ENCODE peak calls at places on chromosomes 5 and 9, in four cellular contexts. One of them, this sample, is unnamed.

GRCh38 chr5:6228257-6229250 is 149.8 kb downstream of the MED10 start:
- DNase-seq in IMR-90: no peak
- DNase-seq in mesendoderm: no peak
- DNase-seq in H9: no peak
- DNase-seq in this sample: no peak

GRCh38 chr5:102713682-102714231 is 41.3 kb upstream of the PAM start:
- DNase-seq in IMR-90: no peak
- DNase-seq in mesendoderm: no peak
- DNase-seq in H9: no peak
- DNase-seq in this sample: no peak

GRCh38 chr5:74415695-74416102 is 224.8 kb downstream of the ENC1 start:
- DNase-seq in H9: no peak
- DNase-seq in IMR-90: no peak
- DNase-seq in mesendoderm: no peak
- DNase-seq in this sample: no peak

GRCh38 chr9:20315672-20316071 is 306.6 kb downstream of the MLLT3 start:
- DNase-seq in mesendoderm: no peak
- DNase-seq in H9: no peak
- DNase-seq in IMR-90: peak; percentile 91
- DNase-seq in this sample: no peak

GRCh38 chr5:21397693-21398092 is 1409.7 kb upstream of the CDH18 start:
- DNase-seq in mesendoderm: no peak
- DNase-seq in H9: no peak
- DNase-seq in IMR-90: no peak
- DNase-seq in this sample: no peak

GRCh38 chr9:110742741-110743371 is 74.3 kb downstream of the MUSK start:
- DNase-seq in IMR-90: peak; percentile 93
- DNase-seq in mesendoderm: peak; percentile 52
- DNase-seq in H9: no peak
- DNase-seq in this sample: no peak

GRCh38 chr5:113166710-113167366 is 190.2 kb downstream of the DCP2 start:
- DNase-seq in mesendoderm: no peak
- DNase-seq in IMR-90: peak; percentile 89
- DNase-seq in H9: no peak
- DNase-seq in this sample: peak; percentile 59

GRCh38 chr5:131163315-131164119 is 1.5 kb downstream of the HINT1 start:
- DNase-seq in mesendoderm: peak; percentile 16
- DNase-seq in H9: no peak
- DNase-seq in IMR-90: peak; percentile 45
- DNase-seq in this sample: peak; percentile 4

GRCh38 chr5:31786001-31786757 is 147.2 kb downstream of the PDZD2 start:
- DNase-seq in IMR-90: no peak
- DNase-seq in H9: no peak
- DNase-seq in mesendoderm: no peak
- DNase-seq in this sample: no peak

GRCh38 chr5:69364414-69364813 is 4.9 kb downstream of the AK6 start:
- DNase-seq in IMR-90: peak; percentile 7
- DNase-seq in mesendoderm: peak; percentile 23
- DNase-seq in H9: no peak
- DNase-seq in this sample: peak; percentile 51

GRCh38 chr9:8816361-8816760 is 1016.8 kb upstream of the DMAC1 start:
- DNase-seq in H9: no peak
- DNase-seq in mesendoderm: peak; percentile 93
- DNase-seq in IMR-90: no peak
- DNase-seq in this sample: no peak

GRCh38 chr5:4191703-4192102 is 596.1 kb downstream of the IRX1 start:
- DNase-seq in IMR-90: no peak
- DNase-seq in H9: peak; percentile 41
- DNase-seq in mesendoderm: peak; percentile 13
- DNase-seq in this sample: no peak

GRCh38 chr9:100292414-100292813 is 60.3 kb downstream of the TEX10 start:
- DNase-seq in mesendoderm: no peak
- DNase-seq in IMR-90: no peak
- DNase-seq in H9: no peak
- DNase-seq in this sample: no peak

GRCh38 chr9:27125030-27125429 is 16.0 kb downstream of the TEK start:
- DNase-seq in mesendoderm: no peak
- DNase-seq in H9: no peak
- DNase-seq in IMR-90: peak; percentile 99
- DNase-seq in this sample: peak; percentile 2

GRCh38 chr5:56047448-56047847 is 52.7 kb upstream of the IL6ST start:
- DNase-seq in mesendoderm: no peak
- DNase-seq in IMR-90: no peak
- DNase-seq in H9: no peak
- DNase-seq in this sample: no peak

GRCh38 chr9:136059851-136060670 is 35.0 kb downstream of the NACC2 start:
- DNase-seq in mesendoderm: no peak
- DNase-seq in IMR-90: peak; percentile 62
- DNase-seq in H9: no peak
- DNase-seq in this sample: no peak

GRCh38 chr5:123512631-123513461 is 869 bp downstream of the CSNK1G3 start:
- DNase-seq in IMR-90: peak; percentile 30
- DNase-seq in mesendoderm: peak; percentile 58
- DNase-seq in H9: peak; percentile 32
- DNase-seq in this sample: peak; percentile 42

GRCh38 chr5:132464155-132464939 is 26.2 kb downstream of the IRF1 start:
- DNase-seq in H9: no peak
- DNase-seq in IMR-90: no peak
- DNase-seq in mesendoderm: peak; percentile 36
- DNase-seq in this sample: no peak

GRCh38 chr5:36908544-36909260 is 32.1 kb downstream of the NIPBL start:
- DNase-seq in H9: no peak
- DNase-seq in IMR-90: no peak
- DNase-seq in mesendoderm: no peak
- DNase-seq in this sample: no peak

GRCh38 chr9:74277532-74277931 is 219.6 kb upstream of the RORB start:
- DNase-seq in H9: no peak
- DNase-seq in IMR-90: no peak
- DNase-seq in mesendoderm: no peak
- DNase-seq in this sample: no peak

GRCh38 chr5:45795458-45795857 is 99.3 kb upstream of the HCN1 start:
- DNase-seq in H9: no peak
- DNase-seq in IMR-90: no peak
- DNase-seq in mesendoderm: peak; percentile 23
- DNase-seq in this sample: no peak

GRCh38 chr5:8839361-8840055 is 706.4 kb downstream of the SEMA5A start:
- DNase-seq in mesendoderm: no peak
- DNase-seq in H9: no peak
- DNase-seq in IMR-90: no peak
- DNase-seq in this sample: no peak

GRCh38 chr5:160537940-160538339 is 116.3 kb downstream of the PTTG1 start:
- DNase-seq in H9: no peak
- DNase-seq in IMR-90: no peak
- DNase-seq in mesendoderm: no peak
- DNase-seq in this sample: no peak

GRCh38 chr5:181059297-181060230 is 19.5 kb downstream of the BTNL9 start:
- DNase-seq in H9: peak; percentile 51
- DNase-seq in IMR-90: no peak
- DNase-seq in mesendoderm: peak; percentile 26
- DNase-seq in this sample: no peak

GRCh38 chr5:143134269-143134668 is 269.2 kb downstream of the NR3C1 start:
- DNase-seq in H9: no peak
- DNase-seq in mesendoderm: no peak
- DNase-seq in IMR-90: peak; percentile 44
- DNase-seq in this sample: no peak

GRCh38 chr5:143132739-143133138 is 270.7 kb downstream of the NR3C1 start:
- DNase-seq in H9: no peak
- DNase-seq in mesendoderm: no peak
- DNase-seq in IMR-90: no peak
- DNase-seq in this sample: no peak

GRCh38 chr5:143134900-143135299 is 268.6 kb downstream of the NR3C1 start:
- DNase-seq in H9: no peak
- DNase-seq in IMR-90: peak; percentile 59
- DNase-seq in mesendoderm: no peak
- DNase-seq in this sample: no peak

GRCh38 chr5:143131983-143132382 is 271.5 kb downstream of the NR3C1 start:
- DNase-seq in IMR-90: no peak
- DNase-seq in mesendoderm: no peak
- DNase-seq in H9: no peak
- DNase-seq in this sample: no peak

GRCh38 chr5:143133721-143134120 is 269.8 kb downstream of the NR3C1 start:
- DNase-seq in mesendoderm: no peak
- DNase-seq in H9: no peak
- DNase-seq in IMR-90: no peak
- DNase-seq in this sample: no peak
- H2BK5ac ChIP-seq in mesendoderm: no peak overlapping the region
- H2BK5ac ChIP-seq in H9: no peak overlapping the region
- H2BK5ac ChIP-seq in IMR-90: no peak overlapping the region
- H2BK5ac ChIP-seq in this sample: no peak overlapping the region

GRCh38 chr9:133377721-133378216 is 1.6 kb downstream of the STKLD1 start:
- DNase-seq in mesendoderm: no peak
- DNase-seq in H9: no peak
- DNase-seq in IMR-90: peak; percentile 17
- DNase-seq in this sample: no peak

GRCh38 chr9:133375724-133376654 is at the start of the genes STKLD1 and SURF4:
- DNase-seq in H9: peak; percentile 95
- DNase-seq in mesendoderm: peak; percentile 98
- DNase-seq in IMR-90: peak; percentile 94
- DNase-seq in this sample: peak; percentile 98

GRCh38 chr9:133372144-133372543 is 3.7 kb downstream of the SURF4 start:
- DNase-seq in mesendoderm: no peak
- DNase-seq in H9: no peak
- DNase-seq in IMR-90: no peak
- DNase-seq in this sample: no peak

GRCh38 chr9:133374612-133375115 is 1.2 kb downstream of the SURF4 start:
- DNase-seq in IMR-90: peak; percentile 68
- DNase-seq in mesendoderm: no peak
- DNase-seq in H9: no peak
- DNase-seq in this sample: no peak

GRCh38 chr9:133375116-133375723 is 640 bp downstream of the SURF4 start:
- DNase-seq in H9: no peak
- DNase-seq in mesendoderm: peak; percentile 63
- DNase-seq in IMR-90: peak; percentile 46
- DNase-seq in this sample: peak; percentile 84
- H2BK5ac ChIP-seq in H9: no peak overlapping the region
- H2BK5ac ChIP-seq in mesendoderm: no peak overlapping the region
- H2BK5ac ChIP-seq in IMR-90: peak overlapping the region; percentile 86
- H2BK5ac ChIP-seq in this sample: peak overlapping the region; percentile 96

GRCh38 chr5:134113908-134114875 is at the start of gene TCF7:
- DNase-seq in H9: peak; percentile 88
- DNase-seq in IMR-90: peak; percentile 71
- DNase-seq in mesendoderm: peak; percentile 94
- DNase-seq in this sample: peak; percentile 82
- H2BK5ac ChIP-seq in H9: no peak within 1 kb of the TSS
- H2BK5ac ChIP-seq in IMR-90: no peak within 1 kb of the TSS
- H2BK5ac ChIP-seq in mesendoderm: peak within 1 kb of the TSS; percentile 35
- H2BK5ac ChIP-seq in this sample: peak within 1 kb of the TSS; percentile 69

DNA sequence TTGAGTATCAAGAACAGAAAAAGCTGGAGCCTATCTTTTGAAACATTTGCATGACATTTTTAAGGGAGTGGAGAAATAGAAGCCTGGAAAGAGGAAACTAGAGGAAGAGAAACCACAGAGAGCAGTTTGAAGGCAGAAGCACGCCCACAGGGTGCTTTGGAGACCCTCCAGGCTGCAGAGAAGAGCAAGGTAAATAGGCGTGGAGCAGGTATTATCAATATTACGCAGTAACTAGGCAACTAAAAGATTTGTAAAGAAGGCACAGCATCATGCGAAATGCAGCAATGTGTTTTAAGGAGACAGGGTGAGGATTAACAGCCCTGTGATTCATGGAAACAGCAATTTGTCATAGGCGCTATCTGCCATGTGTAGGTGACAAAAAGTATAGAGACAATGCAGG is 281.2 kb downstream of the BRINP1 start:
- DNase-seq in H9: no peak
- DNase-seq in IMR-90: no peak
- DNase-seq in mesendoderm: peak; percentile 62
- DNase-seq in this sample: no peak
- H2BK5ac ChIP-seq in H9: no peak overlapping the region
- H2BK5ac ChIP-seq in IMR-90: no peak overlapping the region
- H2BK5ac ChIP-seq in mesendoderm: no peak overlapping the region
- H2BK5ac ChIP-seq in this sample: no peak overlapping the region

DNA sequence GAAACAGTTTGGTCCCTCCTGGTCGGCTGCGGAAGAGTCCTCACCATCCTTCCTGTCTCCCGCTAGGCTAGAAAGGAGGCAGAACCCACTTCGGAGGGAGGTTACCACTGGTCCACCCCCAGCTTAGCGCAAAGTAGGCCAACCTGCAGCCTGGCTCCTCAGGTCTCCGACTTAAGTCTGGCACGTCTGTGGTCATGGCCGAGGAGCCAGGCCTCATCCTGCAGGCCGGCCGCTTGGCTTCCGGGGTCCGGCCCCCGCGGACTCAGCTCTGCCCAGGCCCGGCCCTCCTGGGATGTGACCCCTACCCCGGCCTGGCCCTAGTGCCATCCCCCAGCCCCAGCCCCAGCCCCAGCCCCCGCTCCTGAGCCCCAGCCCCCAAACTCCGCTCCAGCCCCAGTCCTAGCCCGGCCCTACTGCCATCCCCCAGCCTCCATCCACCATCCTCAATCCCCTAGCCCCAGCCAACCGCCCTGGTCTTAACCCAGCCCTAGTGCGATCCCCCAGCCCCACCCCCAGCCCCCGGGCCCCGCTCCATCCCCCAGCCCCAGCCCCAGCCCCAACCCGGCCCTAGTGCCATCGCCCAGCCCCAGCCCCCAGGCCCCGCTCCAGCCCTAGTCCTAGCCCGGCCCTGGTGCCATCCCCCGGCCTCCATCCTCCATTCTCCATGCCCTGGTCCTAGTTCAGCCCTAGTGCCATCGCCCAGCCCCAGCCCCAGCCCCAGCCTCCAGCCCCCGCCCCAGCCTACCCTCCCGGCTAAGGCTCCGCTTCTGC is 588 bp downstream of the TOR1A start:
- DNase-seq in IMR-90: peak; percentile 27
- DNase-seq in mesendoderm: peak; percentile 77
- DNase-seq in H9: peak; percentile 55
- DNase-seq in this sample: peak; percentile 20
- H2BK5ac ChIP-seq in IMR-90: peak overlapping the region; percentile 55
- H2BK5ac ChIP-seq in mesendoderm: no peak overlapping the region
- H2BK5ac ChIP-seq in H9: no peak overlapping the region
- H2BK5ac ChIP-seq in this sample: peak overlapping the region; percentile 87

GRCh38 chr9:15400281-15400941 is 22.3 kb upstream of the SNAPC3 start:
- DNase-seq in H9: no peak
- DNase-seq in mesendoderm: no peak
- DNase-seq in IMR-90: peak; percentile 56
- DNase-seq in this sample: no peak

GRCh38 chr9:15401266-15401665 is 21.4 kb upstream of the SNAPC3 start:
- DNase-seq in IMR-90: peak; percentile 32
- DNase-seq in mesendoderm: no peak
- DNase-seq in H9: no peak
- DNase-seq in this sample: no peak

GRCh38 chr9:15403155-15403554 is 19.5 kb upstream of the SNAPC3 start:
- DNase-seq in mesendoderm: peak; percentile 84
- DNase-seq in IMR-90: no peak
- DNase-seq in H9: peak; percentile 75
- DNase-seq in this sample: peak; percentile 27

DNA sequence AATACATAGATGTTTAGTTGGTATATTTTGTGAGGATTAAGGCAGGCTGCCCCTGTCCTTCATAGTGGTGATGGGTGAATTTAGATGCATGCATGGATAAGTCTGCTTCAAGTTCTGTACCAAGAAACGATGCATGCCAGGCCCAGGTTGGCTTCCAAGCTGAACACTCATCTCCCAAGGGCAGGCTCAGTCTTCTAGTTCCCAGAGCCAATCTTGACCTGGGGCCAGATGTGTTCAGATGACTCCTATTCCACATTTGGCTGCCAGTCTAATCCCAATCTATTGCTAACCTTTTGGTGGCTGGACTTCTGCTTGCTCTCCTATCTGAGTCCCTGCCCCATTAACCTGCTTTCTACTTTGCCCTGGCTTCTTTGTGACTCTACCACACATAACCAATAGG is 18.5 kb upstream of the SNAPC3 start:
- DNase-seq in IMR-90: no peak
- DNase-seq in H9: no peak
- DNase-seq in mesendoderm: no peak
- DNase-seq in this sample: no peak
- H2BK5ac ChIP-seq in IMR-90: no peak overlapping the region
- H2BK5ac ChIP-seq in H9: no peak overlapping the region
- H2BK5ac ChIP-seq in mesendoderm: no peak overlapping the region
- H2BK5ac ChIP-seq in this sample: no peak overlapping the region

This sample was measured in trophoblast cell.